ENCODE peak calls at places on chromosomes 6 and 20, in eight cellular contexts. V is neural crest cell, Z is Ammon's horn, A is astrocyte of the spinal cord, I is HFF-Myc, R is WTC11, N is myocyte, S is lower lobe of right lung. O is an unnamed sample.

GRCh38 chr20:42159794-42160193 is 541.6 kb upstream of the CHD6 start:
- DNase-seq in V (no peak), Z (no peak), A (no peak), I (no peak), R (no peak), N (no peak), S (no peak), O (no peak)

GRCh38 chr20:48606117-48606840 is 221.5 kb downstream of the PREX1 start:
- DNase-seq in V (no peak), Z (no peak), A (no peak), I (no peak), R (no peak), N (no peak), S (peak; percentile 28), O (no peak)

GRCh38 chr6:135047324-135047723 is 7.3 kb downstream of the HBS1L start:
- DNase-seq in V (no peak), Z (no peak), A (no peak), I (no peak), R (no peak), N (no peak), S (no peak), O (no peak)

GRCh38 chr6:85660181-85660611 is 17.5 kb upstream of the SYNCRIP start:
- DNase-seq in V (no peak), Z (peak; percentile 68), A (peak; percentile 96), I (peak; percentile 86), R (no peak), N (peak; percentile 96), S (no peak), O (peak; percentile 64)

GRCh38 chr6:71284785-71285184 is 3.8 kb upstream of the OGFRL1 start:
- DNase-seq in V (no peak), Z (no peak), A (no peak), I (no peak), R (no peak), N (no peak), S (no peak), O (no peak)

GRCh38 chr6:85449818-85450577 is at the start of gene NT5E:
- DNase-seq in V (peak; percentile 50), Z (peak; percentile 58), A (peak; percentile 90), I (no peak), R (peak; percentile 85), N (peak; percentile 90), S (peak; percentile 82), O (peak; percentile 89)

GRCh38 chr20:33337119-33337518 is 54.1 kb downstream of the BPIFB1 start:
- DNase-seq in V (no peak), Z (no peak), A (no peak), I (no peak), R (no peak), N (no peak), S (no peak), O (no peak)

GRCh38 chr6:137241481-137242011 is 22.4 kb upstream of the IFNGR1 start:
- DNase-seq in V (no peak), Z (no peak), A (peak; percentile 77), I (no peak), R (no peak), N (no peak), S (no peak), O (no peak)

GRCh38 chr6:66772785-66773184 is 1065.8 kb upstream of the EYS start:
- DNase-seq in V (no peak), Z (no peak), A (peak; percentile 75), I (no peak), R (no peak), N (no peak), S (no peak), O (peak; percentile 50)

GRCh38 chr20:8215516-8215915 is 83.5 kb downstream of the PLCB1 start:
- DNase-seq in V (no peak), Z (no peak), A (peak; percentile 58), I (no peak), R (no peak), N (no peak), S (no peak), O (no peak)

GRCh38 chr6:133542056-133542821 is 301.1 kb downstream of the EYA4 start:
- DNase-seq in V (no peak), Z (no peak), A (peak; percentile 19), I (no peak), R (no peak), N (no peak), S (no peak), O (peak; percentile 54)

GRCh38 chr20:61520761-61521460 is 268.9 kb downstream of the CDH4 start:
- DNase-seq in V (no peak), Z (no peak), A (peak; percentile 90), I (peak; percentile 40), R (no peak), N (no peak), S (no peak), O (peak; percentile 76)

GRCh38 chr6:16737926-16738325 is 23.3 kb downstream of the ATXN1 start:
- DNase-seq in V (no peak), Z (no peak), A (no peak), I (no peak), R (no peak), N (no peak), S (no peak), O (no peak)

GRCh38 chr6:33375143-33375649 is 16.4 kb upstream of the KIFC1 start:
- DNase-seq in V (no peak), Z (peak; percentile 64), A (peak; percentile 75), I (no peak), R (no peak), N (peak; percentile 81), S (peak; percentile 73), O (no peak)

GRCh38 chr6:21190701-21191588 is 402.6 kb upstream of the SOX4 start:
- DNase-seq in V (no peak), Z (no peak), A (peak; percentile 18), I (no peak), R (no peak), N (no peak), S (no peak), O (no peak)

GRCh38 chr6:169824848-169825557 is 73.6 kb downstream of the ERMARD start:
- DNase-seq in V (no peak), Z (no peak), A (no peak), I (no peak), R (no peak), N (no peak), S (no peak), O (no peak)

GRCh38 chr6:159268511-159268910 is 99.3 kb downstream of the FNDC1 start:
- DNase-seq in V (no peak), Z (no peak), A (no peak), I (no peak), R (no peak), N (no peak), S (no peak), O (no peak)

GRCh38 chr20:47311967-47312681 is 44.4 kb downstream of the ZMYND8 start:
- DNase-seq in V (no peak), Z (no peak), A (no peak), I (no peak), R (no peak), N (no peak), S (no peak), O (no peak)

GRCh38 chr6:30681696-30682180 is 4.7 kb downstream of the PPP1R18 start:
- DNase-seq in V (no peak), Z (no peak), A (no peak), I (no peak), R (no peak), N (no peak), S (no peak), O (no peak)

GRCh38 chr6:43948527-43949450 is 178.5 kb downstream of the MRPL14 start:
- DNase-seq in V (no peak), Z (no peak), A (peak; percentile 78), I (no peak), R (no peak), N (peak; percentile 68), S (no peak), O (peak; percentile 71)

GRCh38 chr6:38153511-38153910 is 334.0 kb downstream of the ZFAND3 start:
- DNase-seq in V (no peak), Z (no peak), A (no peak), I (no peak), R (peak; percentile 8), N (no peak), S (no peak), O (no peak)

GRCh38 chr20:10832146-10832545 is 158.3 kb upstream of the JAG1 start:
- DNase-seq in V (no peak), Z (no peak), A (no peak), I (no peak), R (no peak), N (no peak), S (no peak), O (no peak)

GRCh38 chr6:42974919-42975505 is 4.0 kb downstream of the PEX6 start:
- DNase-seq in V (no peak), Z (no peak), A (no peak), I (no peak), R (no peak), N (no peak), S (no peak), O (no peak)

GRCh38 chr20:63029358-63030121 is 22.8 kb upstream of the BHLHE23 start:
- DNase-seq in V (no peak), Z (no peak), A (no peak), I (no peak), R (no peak), N (no peak), S (peak; percentile 39), O (peak; percentile 81)

GRCh38 chr6:110656492-110656891 is 158.8 kb downstream of the CDK19 start:
- DNase-seq in V (no peak), Z (peak; percentile 75), A (no peak), I (no peak), R (no peak), N (no peak), S (no peak), O (no peak)

GRCh38 chr6:18122128-18123093 is at the start of gene NHLRC1:
- DNase-seq in V (peak; percentile 81), Z (peak; percentile 93), A (peak; percentile 89), I (peak; percentile 60), R (peak; percentile 83), N (peak; percentile 86), S (peak; percentile 94), O (peak; percentile 89)

GRCh38 chr6:78347191-78347916 is 520.0 kb upstream of the IRAK1BP1 start:
- DNase-seq in V (no peak), Z (no peak), A (no peak), I (no peak), R (no peak), N (no peak), S (no peak), O (no peak)

GRCh38 chr6:158011478-158011920 is 29.8 kb downstream of the SYNJ2 start:
- DNase-seq in V (no peak), Z (peak; percentile 87), A (no peak), I (no peak), R (no peak), N (no peak), S (no peak), O (no peak)

O was measured in islet precursor cell.